ENCODE peak calls at places on chromosomes 12 and 14, in four cellular contexts. One of them, this sample, is unnamed.

GRCh38 chr12:94187351-94187750 is 39.0 kb downstream of the PLXNC1 start:
- DNase-seq in effector memory CD4-positive, alpha-beta T cell: no peak
- DNase-seq in stomach: no peak
- DNase-seq in CD4-positive, CD25-positive, alpha-beta regulatory T cell: no peak
- DNase-seq in this sample: no peak

GRCh38 chr12:40684986-40685385 is 7.3 kb upstream of the CNTN1 start:
- DNase-seq in effector memory CD4-positive, alpha-beta T cell: no peak
- DNase-seq in stomach: no peak
- DNase-seq in CD4-positive, CD25-positive, alpha-beta regulatory T cell: no peak
- DNase-seq in this sample: no peak

GRCh38 chr12:1644523-1645438 is 15.8 kb downstream of the WNT5B start:
- DNase-seq in effector memory CD4-positive, alpha-beta T cell: no peak
- DNase-seq in stomach: peak; percentile 80
- DNase-seq in CD4-positive, CD25-positive, alpha-beta regulatory T cell: no peak
- DNase-seq in this sample: no peak

GRCh38 chr12:84043355-84043754 is 869.2 kb downstream of the SLC6A15 start:
- DNase-seq in effector memory CD4-positive, alpha-beta T cell: no peak
- DNase-seq in stomach: no peak
- DNase-seq in CD4-positive, CD25-positive, alpha-beta regulatory T cell: no peak
- DNase-seq in this sample: no peak

GRCh38 chr12:54998958-54999510 is 14.5 kb upstream of the TESPA1 start:
- DNase-seq in effector memory CD4-positive, alpha-beta T cell: no peak
- DNase-seq in stomach: no peak
- DNase-seq in CD4-positive, CD25-positive, alpha-beta regulatory T cell: no peak
- DNase-seq in this sample: no peak

GRCh38 chr12:74379114-74379513 is 158.5 kb upstream of the ATXN7L3B start:
- DNase-seq in effector memory CD4-positive, alpha-beta T cell: no peak
- DNase-seq in stomach: no peak
- DNase-seq in CD4-positive, CD25-positive, alpha-beta regulatory T cell: no peak
- DNase-seq in this sample: no peak

GRCh38 chr14:87467578-87467977 is 525.4 kb downstream of the GALC start:
- DNase-seq in effector memory CD4-positive, alpha-beta T cell: no peak
- DNase-seq in stomach: no peak
- DNase-seq in CD4-positive, CD25-positive, alpha-beta regulatory T cell: no peak
- DNase-seq in this sample: no peak

GRCh38 chr12:132476038-132476414 is 13.9 kb upstream of the FBRSL1 start:
- DNase-seq in effector memory CD4-positive, alpha-beta T cell: no peak
- DNase-seq in stomach: no peak
- DNase-seq in CD4-positive, CD25-positive, alpha-beta regulatory T cell: no peak
- DNase-seq in this sample: no peak

GRCh38 chr14:39432619-39433451 is 602 bp upstream of the FBXO33 start:
- DNase-seq in effector memory CD4-positive, alpha-beta T cell: peak; percentile 78
- DNase-seq in stomach: peak; percentile 94
- DNase-seq in CD4-positive, CD25-positive, alpha-beta regulatory T cell: peak; percentile 78
- DNase-seq in this sample: no peak

GRCh38 chr14:28771168-28771567 is 4.6 kb downstream of the FOXG1 start:
- DNase-seq in effector memory CD4-positive, alpha-beta T cell: no peak
- DNase-seq in stomach: no peak
- DNase-seq in CD4-positive, CD25-positive, alpha-beta regulatory T cell: no peak
- DNase-seq in this sample: no peak

GRCh38 chr12:114636723-114637480 is 47.1 kb downstream of the TBX3 start:
- DNase-seq in effector memory CD4-positive, alpha-beta T cell: no peak
- DNase-seq in stomach: no peak
- DNase-seq in CD4-positive, CD25-positive, alpha-beta regulatory T cell: no peak
- DNase-seq in this sample: no peak

GRCh38 chr12:60849723-60850122 is 1253.9 kb downstream of the SLC16A7 start:
- DNase-seq in effector memory CD4-positive, alpha-beta T cell: no peak
- DNase-seq in stomach: no peak
- DNase-seq in CD4-positive, CD25-positive, alpha-beta regulatory T cell: no peak
- DNase-seq in this sample: no peak

GRCh38 chr12:89507015-89507824 is 17.4 kb downstream of the GALNT4 start:
- DNase-seq in effector memory CD4-positive, alpha-beta T cell: no peak
- DNase-seq in stomach: peak; percentile 48
- DNase-seq in CD4-positive, CD25-positive, alpha-beta regulatory T cell: no peak
- DNase-seq in this sample: no peak

GRCh38 chr12:113184900-113185179 is 438 bp downstream of the DDX54 start:
- DNase-seq in effector memory CD4-positive, alpha-beta T cell: peak; percentile 83
- DNase-seq in stomach: peak; percentile 89
- DNase-seq in CD4-positive, CD25-positive, alpha-beta regulatory T cell: peak; percentile 83
- DNase-seq in this sample: peak; percentile 74

GRCh38 chr12:113185180-113186032 is at the start of the genes DDX54 and RITA1:
- DNase-seq in effector memory CD4-positive, alpha-beta T cell: peak; percentile 75
- DNase-seq in stomach: peak; percentile 86
- DNase-seq in CD4-positive, CD25-positive, alpha-beta regulatory T cell: peak; percentile 70
- DNase-seq in this sample: no peak

GRCh38 chr12:113187588-113187987 is 2.1 kb downstream of the RITA1 start:
- DNase-seq in effector memory CD4-positive, alpha-beta T cell: no peak
- DNase-seq in stomach: no peak
- DNase-seq in CD4-positive, CD25-positive, alpha-beta regulatory T cell: no peak
- DNase-seq in this sample: no peak

GRCh38 chr12:113186033-113186365 is 478 bp downstream of the RITA1 start:
- DNase-seq in effector memory CD4-positive, alpha-beta T cell: no peak
- DNase-seq in stomach: no peak
- DNase-seq in CD4-positive, CD25-positive, alpha-beta regulatory T cell: no peak
- DNase-seq in this sample: no peak

GRCh38 chr12:113186666-113187325 is 1.3 kb downstream of the RITA1 start:
- DNase-seq in effector memory CD4-positive, alpha-beta T cell: no peak
- DNase-seq in stomach: no peak
- DNase-seq in CD4-positive, CD25-positive, alpha-beta regulatory T cell: no peak
- DNase-seq in this sample: no peak
- H3K36me3 ChIP-seq in effector memory CD4-positive, alpha-beta T cell: peaks cover 10% of the 10 kb centered on the region
- H3K36me3 ChIP-seq in stomach: peaks cover 12% of the 10 kb centered on the region
- H3K36me3 ChIP-seq in CD4-positive, CD25-positive, alpha-beta regulatory T cell: peaks cover 17% of the 10 kb centered on the region
- H3K36me3 ChIP-seq in this sample: peaks cover 31% of the 10 kb centered on the region

GRCh38 chr12:49796155-49796554 is 32.1 kb downstream of the NCKAP5L start:
- DNase-seq in effector memory CD4-positive, alpha-beta T cell: no peak
- DNase-seq in stomach: no peak
- DNase-seq in CD4-positive, CD25-positive, alpha-beta regulatory T cell: no peak
- DNase-seq in this sample: no peak
- H3K36me3 ChIP-seq in effector memory CD4-positive, alpha-beta T cell: peaks cover under 1% of the 10 kb centered on the region
- H3K36me3 ChIP-seq in stomach: peaks cover 20% of the 10 kb centered on the region
- H3K36me3 ChIP-seq in CD4-positive, CD25-positive, alpha-beta regulatory T cell: no peaks in the 10 kb centered on the region
- H3K36me3 ChIP-seq in this sample: peaks cover 7% of the 10 kb centered on the region

GRCh38 chr12:124356221-124356620 is 61.3 kb downstream of the RFLNA start:
- DNase-seq in effector memory CD4-positive, alpha-beta T cell: no peak
- DNase-seq in stomach: no peak
- DNase-seq in CD4-positive, CD25-positive, alpha-beta regulatory T cell: no peak
- DNase-seq in this sample: no peak

GRCh38 chr12:124358572-124358971 is 63.7 kb downstream of the RFLNA start:
- DNase-seq in effector memory CD4-positive, alpha-beta T cell: no peak
- DNase-seq in stomach: no peak
- DNase-seq in CD4-positive, CD25-positive, alpha-beta regulatory T cell: no peak
- DNase-seq in this sample: no peak

GRCh38 chr12:124354400-124354799 is 59.5 kb downstream of the RFLNA start:
- DNase-seq in effector memory CD4-positive, alpha-beta T cell: no peak
- DNase-seq in stomach: no peak
- DNase-seq in CD4-positive, CD25-positive, alpha-beta regulatory T cell: no peak
- DNase-seq in this sample: no peak

GRCh38 chr12:124359671-124360581 is 65.0 kb downstream of the RFLNA start:
- DNase-seq in effector memory CD4-positive, alpha-beta T cell: no peak
- DNase-seq in stomach: peak; percentile 94
- DNase-seq in CD4-positive, CD25-positive, alpha-beta regulatory T cell: no peak
- DNase-seq in this sample: no peak

GRCh38 chr12:124357616-124358015 is 62.7 kb downstream of the RFLNA start:
- DNase-seq in effector memory CD4-positive, alpha-beta T cell: no peak
- DNase-seq in stomach: no peak
- DNase-seq in CD4-positive, CD25-positive, alpha-beta regulatory T cell: no peak
- DNase-seq in this sample: no peak
- H3K36me3 ChIP-seq in effector memory CD4-positive, alpha-beta T cell: peaks cover 89% of the 10 kb centered on the region
- H3K36me3 ChIP-seq in stomach: peaks cover 69% of the 10 kb centered on the region
- H3K36me3 ChIP-seq in CD4-positive, CD25-positive, alpha-beta regulatory T cell: peaks cover 75% of the 10 kb centered on the region
- H3K36me3 ChIP-seq in this sample: peaks cover 33% of the 10 kb centered on the region

GRCh38 chr12:112950701-112951100 is 12.4 kb downstream of the OAS3 start:
- DNase-seq in effector memory CD4-positive, alpha-beta T cell: no peak
- DNase-seq in stomach: no peak
- DNase-seq in CD4-positive, CD25-positive, alpha-beta regulatory T cell: no peak
- DNase-seq in this sample: no peak
- H3K36me3 ChIP-seq in effector memory CD4-positive, alpha-beta T cell: peaks cover 33% of the 10 kb centered on the region
- H3K36me3 ChIP-seq in stomach: peaks cover 12% of the 10 kb centered on the region
- H3K36me3 ChIP-seq in CD4-positive, CD25-positive, alpha-beta regulatory T cell: peaks cover 48% of the 10 kb centered on the region
- H3K36me3 ChIP-seq in this sample: no peaks in the 10 kb centered on the region

DNA sequence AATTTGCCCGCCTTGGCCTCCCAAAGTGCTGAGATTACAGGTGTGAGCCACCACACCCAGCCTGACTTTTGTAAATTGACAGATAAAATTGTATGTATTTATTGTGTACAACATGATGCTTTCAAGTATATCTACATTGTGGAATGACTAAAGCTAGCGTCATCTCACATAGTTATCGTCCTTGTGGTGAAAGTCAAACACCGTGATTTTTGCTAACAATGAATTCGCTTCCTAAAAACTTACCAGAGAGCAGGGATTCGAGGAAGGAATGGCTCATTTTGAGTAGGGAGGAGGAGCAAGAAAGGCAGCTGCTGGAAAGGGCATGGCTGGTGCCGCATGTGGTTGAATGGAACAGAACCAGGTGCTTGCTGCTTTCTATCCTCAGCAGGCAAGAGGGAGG is 85.4 kb downstream of the LGMN start:
- DNase-seq in effector memory CD4-positive, alpha-beta T cell: no peak
- DNase-seq in stomach: no peak
- DNase-seq in CD4-positive, CD25-positive, alpha-beta regulatory T cell: no peak
- DNase-seq in this sample: no peak
- H3K36me3 ChIP-seq in effector memory CD4-positive, alpha-beta T cell: peaks cover 74% of the 10 kb centered on the region
- H3K36me3 ChIP-seq in stomach: no peaks in the 10 kb centered on the region
- H3K36me3 ChIP-seq in CD4-positive, CD25-positive, alpha-beta regulatory T cell: peaks cover 88% of the 10 kb centered on the region
- H3K36me3 ChIP-seq in this sample: no peaks in the 10 kb centered on the region

GRCh38 chr14:75648066-75648838 is 12.4 kb downstream of the ERG28 start:
- DNase-seq in effector memory CD4-positive, alpha-beta T cell: no peak
- DNase-seq in stomach: peak; percentile 75
- DNase-seq in CD4-positive, CD25-positive, alpha-beta regulatory T cell: no peak
- DNase-seq in this sample: no peak
- H3K36me3 ChIP-seq in effector memory CD4-positive, alpha-beta T cell: peaks cover 45% of the 10 kb centered on the region
- H3K36me3 ChIP-seq in stomach: peaks cover 24% of the 10 kb centered on the region
- H3K36me3 ChIP-seq in CD4-positive, CD25-positive, alpha-beta regulatory T cell: peaks cover 53% of the 10 kb centered on the region
- H3K36me3 ChIP-seq in this sample: peaks cover 48% of the 10 kb centered on the region

DNA sequence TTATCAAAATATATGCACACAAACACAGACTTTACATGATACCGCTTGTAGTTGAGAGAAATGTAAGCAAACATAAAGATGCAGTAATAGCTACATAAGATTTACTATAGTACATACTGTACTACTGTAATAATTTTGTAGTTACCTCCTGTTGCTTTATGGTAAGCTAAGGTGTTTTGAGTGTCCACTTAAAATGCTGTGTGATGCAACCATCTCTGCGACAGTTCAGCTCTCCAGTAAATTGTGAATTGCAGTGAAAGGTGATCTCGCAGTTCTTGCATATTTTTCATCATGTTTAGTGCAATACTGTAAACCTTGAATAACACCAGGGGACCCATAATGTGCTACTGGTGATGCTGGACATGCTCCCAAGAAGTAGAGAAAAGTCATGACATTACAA is 21.6 kb downstream of the ZC3H14 start:
- DNase-seq in effector memory CD4-positive, alpha-beta T cell: no peak
- DNase-seq in stomach: no peak
- DNase-seq in CD4-positive, CD25-positive, alpha-beta regulatory T cell: no peak
- DNase-seq in this sample: no peak
- H3K36me3 ChIP-seq in effector memory CD4-positive, alpha-beta T cell: peaks cover 35% of the 10 kb centered on the region
- H3K36me3 ChIP-seq in stomach: peaks cover 27% of the 10 kb centered on the region
- H3K36me3 ChIP-seq in CD4-positive, CD25-positive, alpha-beta regulatory T cell: peaks cover 57% of the 10 kb centered on the region
- H3K36me3 ChIP-seq in this sample: peaks cover 89% of the 10 kb centered on the region

DNA sequence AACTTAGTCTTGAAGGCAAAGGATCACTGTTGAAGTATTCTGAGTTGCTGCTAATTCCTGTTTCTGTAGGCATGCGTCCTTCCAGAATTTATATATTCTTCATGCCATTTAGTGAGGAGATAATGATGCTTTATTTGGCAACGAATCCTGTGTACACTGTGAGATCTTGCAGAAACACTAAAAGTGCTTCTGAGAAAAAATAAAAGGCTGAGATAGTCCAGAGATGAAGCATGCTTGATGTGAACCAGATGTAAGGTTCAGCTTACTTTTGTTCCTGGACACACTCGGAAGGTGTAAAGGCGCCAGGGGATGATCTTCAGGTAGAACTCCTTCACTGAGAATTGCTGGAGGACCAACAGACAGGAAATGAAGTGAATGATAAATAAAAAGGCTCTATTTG is 39.1 kb downstream of the AREL1 start:
- DNase-seq in effector memory CD4-positive, alpha-beta T cell: no peak
- DNase-seq in stomach: no peak
- DNase-seq in CD4-positive, CD25-positive, alpha-beta regulatory T cell: no peak
- DNase-seq in this sample: no peak
- H3K36me3 ChIP-seq in effector memory CD4-positive, alpha-beta T cell: peaks cover 66% of the 10 kb centered on the region
- H3K36me3 ChIP-seq in stomach: peaks cover 56% of the 10 kb centered on the region
- H3K36me3 ChIP-seq in CD4-positive, CD25-positive, alpha-beta regulatory T cell: peaks cover 75% of the 10 kb centered on the region
- H3K36me3 ChIP-seq in this sample: peaks cover 62% of the 10 kb centered on the region

DNA sequence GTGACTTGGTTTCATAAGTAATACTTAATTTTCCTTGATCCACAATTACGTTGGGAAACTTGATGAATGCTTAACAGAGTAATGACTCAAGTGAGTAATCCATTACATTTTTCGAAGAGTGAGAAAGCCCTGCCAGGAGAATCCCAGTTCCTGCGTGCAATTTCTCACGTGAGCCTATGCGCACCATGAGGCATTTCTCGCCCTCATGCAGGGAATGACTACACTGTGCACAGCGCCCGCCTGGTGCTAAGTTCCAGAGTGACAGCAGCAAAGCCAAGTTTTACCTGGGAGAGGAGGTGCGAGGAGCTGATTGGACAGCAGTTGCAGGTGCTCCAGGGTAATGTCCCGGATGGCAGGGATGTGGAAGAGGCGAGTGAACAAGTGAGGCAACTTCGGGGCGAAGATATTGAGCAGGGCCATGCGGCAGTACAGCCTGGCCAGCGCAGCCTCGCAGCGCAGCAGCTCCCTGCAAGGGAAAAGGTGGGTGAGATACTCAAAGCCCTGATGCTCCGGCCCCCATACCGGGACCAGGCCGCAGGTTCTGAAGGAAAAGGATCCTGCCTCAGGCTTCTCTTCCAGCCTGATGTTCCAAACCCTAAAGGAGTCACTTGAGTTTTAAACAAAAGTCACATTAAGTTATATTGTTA is 69.4 kb downstream of the TRAFD1 start:
- DNase-seq in effector memory CD4-positive, alpha-beta T cell: no peak
- DNase-seq in stomach: no peak
- DNase-seq in CD4-positive, CD25-positive, alpha-beta regulatory T cell: no peak
- DNase-seq in this sample: no peak
- H3K36me3 ChIP-seq in effector memory CD4-positive, alpha-beta T cell: peaks cover 35% of the 10 kb centered on the region
- H3K36me3 ChIP-seq in stomach: peaks cover 48% of the 10 kb centered on the region
- H3K36me3 ChIP-seq in CD4-positive, CD25-positive, alpha-beta regulatory T cell: peaks cover 56% of the 10 kb centered on the region
- H3K36me3 ChIP-seq in this sample: peaks cover 93% of the 10 kb centered on the region

GRCh38 chr14:55381561-55381960 is 30.1 kb downstream of the ATG14 start:
- DNase-seq in effector memory CD4-positive, alpha-beta T cell: no peak
- DNase-seq in stomach: no peak
- DNase-seq in CD4-positive, CD25-positive, alpha-beta regulatory T cell: no peak
- DNase-seq in this sample: no peak
- H3K36me3 ChIP-seq in effector memory CD4-positive, alpha-beta T cell: peaks cover 27% of the 10 kb centered on the region
- H3K36me3 ChIP-seq in stomach: peaks cover 23% of the 10 kb centered on the region
- H3K36me3 ChIP-seq in CD4-positive, CD25-positive, alpha-beta regulatory T cell: peaks cover 42% of the 10 kb centered on the region
- H3K36me3 ChIP-seq in this sample: peaks cover 28% of the 10 kb centered on the region